ENCODE peak calls at places on chromosome 20, in five cellular contexts. F is HepG2, K is H1, S is A549, H is GM12878. X is an unnamed sample.
A peak's percentile ranks its signal among the peaks of the same experiment; 100 is the strongest.

GRCh38 chr20:1998715-1999114 is 4.9 kb upstream of the PDYN start:
- DNase-seq in K (no peak), S (no peak), H (no peak), F (no peak), X (no peak)

GRCh38 chr20:43658068-43658722 is 8.7 kb upstream of the MYBL2 start:
- DNase-seq in S (peak; percentile 37), K (no peak), H (no peak), F (peak; percentile 79), X (peak; percentile 18)

GRCh38 chr20:64156886-64157875 is 7.1 kb upstream of the MYT1 start:
- DNase-seq in K (no peak), S (no peak), F (no peak), H (no peak), X (no peak)

GRCh38 chr20:48615871-48616270 is 211.9 kb downstream of the PREX1 start:
- DNase-seq in F (no peak), K (no peak), H (no peak), S (no peak), X (no peak)

GRCh38 chr20:16283978-16284377 is 289.3 kb downstream of the KIF16B start:
- DNase-seq in H (no peak), S (no peak), K (no peak), F (no peak), X (no peak)

GRCh38 chr20:5642155-5642981 is 107.8 kb upstream of the SHLD1 start:
- DNase-seq in F (no peak), K (no peak), S (no peak), H (no peak), X (no peak)

GRCh38 chr20:19620471-19620870 is 137.6 kb upstream of the RIN2 start:
- DNase-seq in F (peak; percentile 72), H (no peak), S (no peak), K (no peak), X (no peak)

GRCh38 chr20:52722926-52723325 is 249.2 kb upstream of the TSHZ2 start:
- DNase-seq in H (no peak), S (no peak), F (no peak), K (no peak), X (no peak)

GRCh38 chr20:39961667-39962066 is 727.4 kb downstream of the MAFB start:
- DNase-seq in S (no peak), H (no peak), K (no peak), F (no peak), X (no peak)

GRCh38 chr20:57193094-57193493 is 73.3 kb downstream of the BMP7 start:
- DNase-seq in H (no peak), F (no peak), K (no peak), S (no peak), X (no peak)

GRCh38 chr20:24632581-24632980 is 163.2 kb downstream of the SYNDIG1 start:
- DNase-seq in S (no peak), K (peak; percentile 41), F (no peak), H (no peak), X (no peak)

GRCh38 chr20:18984238-18985200 is 170.9 kb downstream of the SCP2D1 start:
- DNase-seq in S (no peak), H (no peak), K (no peak), F (no peak), X (no peak)

GRCh38 chr20:49691818-49692568 is 21.7 kb downstream of the B4GALT5 start:
- DNase-seq in S (no peak), F (no peak), K (no peak), H (no peak), X (no peak)

GRCh38 chr20:61608275-61609085 is 356.4 kb downstream of the CDH4 start:
- DNase-seq in S (peak; percentile 22), H (no peak), K (peak; percentile 65), F (peak; percentile 43), X (peak; percentile 31)

GRCh38 chr20:37901280-37901666 is 1.7 kb upstream of the VSTM2L start:
- DNase-seq in S (no peak), H (no peak), K (no peak), F (no peak), X (no peak)

GRCh38 chr20:41738584-41739193 is 120.5 kb upstream of the CHD6 start:
- DNase-seq in S (peak; percentile 52), F (peak; percentile 49), K (peak; percentile 74), H (no peak), X (peak; percentile 31)

DNA sequence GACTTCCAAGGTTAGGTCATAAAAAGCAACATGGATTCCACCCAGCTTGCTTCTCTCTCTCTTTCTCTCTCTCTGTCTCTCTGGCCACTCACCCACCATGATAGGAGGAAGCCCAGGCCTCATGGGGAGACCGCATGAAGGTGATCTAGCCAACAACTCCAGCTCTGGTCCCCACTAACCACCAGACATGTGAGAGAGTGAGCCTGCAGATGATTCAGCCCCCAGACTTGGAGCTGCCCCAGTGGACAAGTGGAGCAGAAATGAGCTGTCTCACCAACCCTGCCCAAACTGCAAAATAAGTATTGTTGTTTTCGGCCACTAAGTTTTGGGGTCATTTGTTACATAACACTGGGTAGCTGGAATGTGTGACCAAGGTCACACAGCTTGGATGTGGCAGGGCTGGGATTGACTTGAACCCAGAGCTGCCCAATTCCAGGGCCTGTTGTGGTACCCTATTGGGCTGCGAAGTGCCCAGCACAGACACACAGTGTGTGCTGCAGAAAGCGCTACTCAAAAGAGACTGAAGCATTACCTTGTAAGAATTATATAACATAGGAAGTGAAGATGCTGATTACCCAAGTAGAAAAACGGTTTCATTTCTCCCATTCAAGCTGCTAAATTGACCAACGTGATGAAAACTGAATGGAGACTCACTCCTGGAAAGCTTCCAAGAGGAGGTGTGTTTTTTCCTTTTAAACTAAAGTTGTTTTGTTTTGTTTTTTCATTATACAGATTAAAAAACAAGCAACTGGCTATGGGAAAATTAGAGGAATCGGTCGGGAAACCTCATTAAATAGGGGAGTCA is 9.1 kb upstream of the TLDC2 start:
- DNase-seq in F (no peak), S (no peak), K (no peak), H (no peak), X (peak; percentile 64)
- TF ChIP-seq USF2 in F (no peak), S (no peak), K (no peak), H (no peak), X (no peak)

GRCh38 chr20:47358672-47359532 is 2.4 kb upstream of the ZMYND8 start:
- DNase-seq in H (no peak), F (peak; percentile 100), S (peak; percentile 97), K (no peak), X (peak; percentile 90)

GRCh38 chr20:47360489-47361267 is 4.2 kb upstream of the ZMYND8 start:
- DNase-seq in H (no peak), F (peak; percentile 90), K (peak; percentile 66), S (peak; percentile 94), X (peak; percentile 98)

GRCh38 chr20:47359533-47360206 is 3.2 kb upstream of the ZMYND8 start:
- DNase-seq in F (no peak), S (no peak), K (no peak), H (no peak), X (no peak)

GRCh38 chr20:47361268-47361665 is 4.8 kb upstream of the ZMYND8 start:
- DNase-seq in S (no peak), H (no peak), F (no peak), K (no peak), X (no peak)

DNA sequence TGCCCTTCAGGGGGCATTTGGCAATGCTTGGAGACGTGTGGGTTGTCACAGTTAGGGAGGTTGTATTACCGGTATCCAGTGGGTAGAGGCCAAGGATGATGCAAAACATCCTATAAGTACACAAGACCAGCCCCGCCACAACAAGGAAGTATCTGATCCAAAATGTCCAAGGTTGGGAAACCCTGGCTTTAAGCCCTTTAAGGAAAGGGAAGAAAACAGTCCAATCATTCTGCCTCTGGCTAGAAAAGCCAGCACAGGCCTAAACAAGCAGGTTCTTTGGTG is 3.6 kb upstream of the ZMYND8 start:
- DNase-seq in H (no peak), K (no peak), S (peak; percentile 96), F (peak; percentile 69), X (peak; percentile 64)
- TF ChIP-seq USF2 in H (no peak), K (no peak), S (no peak), F (no peak), X (no peak)

GRCh38 chr20:63095718-63096654 is 89.2 kb upstream of the BHLHE23 start:
- DNase-seq in S (no peak), K (peak; percentile 39), H (no peak), F (no peak), X (no peak)

GRCh38 chr20:63094767-63095499 is 88.2 kb upstream of the BHLHE23 start:
- DNase-seq in H (no peak), F (no peak), S (no peak), K (peak; percentile 28), X (no peak)

GRCh38 chr20:63092660-63093215 is 86.0 kb upstream of the BHLHE23 start:
- DNase-seq in K (peak; percentile 43), S (no peak), H (no peak), F (no peak), X (no peak)

GRCh38 chr20:63091901-63092659 is 85.3 kb upstream of the BHLHE23 start:
- DNase-seq in H (no peak), K (no peak), F (no peak), S (no peak), X (no peak)

GRCh38 chr20:63093966-63094766 is 87.4 kb upstream of the BHLHE23 start:
- DNase-seq in H (no peak), S (no peak), F (no peak), K (peak; percentile 43), X (no peak)
- TF ChIP-seq USF2 in H (no peak), S (no peak), F (no peak), K (no peak), X (no peak)

DNA sequence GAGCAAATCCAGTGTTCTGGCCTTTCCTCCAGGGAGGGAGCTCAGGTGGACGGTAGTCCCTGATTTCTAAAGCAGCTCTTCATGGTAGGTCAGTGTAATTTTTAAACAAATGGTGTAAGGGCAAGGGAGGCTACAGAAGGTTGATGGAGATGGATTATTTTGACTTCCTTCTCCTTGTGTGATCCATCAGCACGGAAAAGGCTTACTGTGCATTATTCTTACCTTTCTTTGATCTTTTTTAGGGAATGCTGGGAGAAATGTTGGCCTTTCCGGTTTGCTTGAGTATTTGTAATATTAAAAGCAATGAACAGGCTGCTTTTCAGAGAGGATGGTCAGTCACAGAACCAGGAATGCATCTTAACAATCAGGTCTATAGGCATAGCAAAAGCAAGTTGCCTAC is 487.0 kb upstream of the BTBD3 start:
- DNase-seq in S (no peak), K (no peak), H (no peak), F (no peak), X (no peak)
- TF ChIP-seq USF2 in S (no peak), K (no peak), H (no peak), F (no peak), X (no peak)

X was measured in IMR-90.